ENCODE peak calls at places on chromosomes 3 and 15, in five cellular contexts. K is SHP77 treated with DMSO at 0.1 percent for 48 hours, L is fibroblast of the aortic adventitia, C is heart right ventricle, R is germinal center. H is an unnamed sample.

GRCh38 chr3:177894021-177894690 is 642.1 kb upstream of the KCNMB2 start:
- DNase-seq in K (no peak), L (no peak), C (no peak), R (no peak), H (no peak)

GRCh38 chr3:107068980-107069379 is 308.3 kb upstream of the CCDC54 start:
- DNase-seq in K (no peak), L (peak; percentile 93), C (peak; percentile 30), R (no peak), H (peak; percentile 80)

GRCh38 chr3:114218578-114219185 is 18.7 kb downstream of the ZNF80 start:
- DNase-seq in K (no peak), L (no peak), C (no peak), R (peak; percentile 27), H (no peak)

GRCh38 chr3:58490860-58491501 is 915 bp upstream of the KCTD6 start:
- DNase-seq in K (peak; percentile 63), L (no peak), C (no peak), R (no peak), H (no peak)

GRCh38 chr15:44535509-44536297 is 1.2 kb upstream of the EIF3J start:
- DNase-seq in K (peak; percentile 9), L (no peak), C (peak; percentile 23), R (peak; percentile 29), H (peak; percentile 25)

GRCh38 chr3:65779393-65779792 is 259.3 kb downstream of the MAGI1 start:
- DNase-seq in K (no peak), L (no peak), C (no peak), R (no peak), H (no peak)

GRCh38 chr15:82917252-82917651 is 35.3 kb downstream of the HOMER2 start:
- DNase-seq in K (no peak), L (no peak), C (no peak), R (no peak), H (no peak)

GRCh38 chr15:75062706-75063105 is 39.3 kb downstream of the PPCDC start:
- DNase-seq in K (no peak), L (no peak), C (no peak), R (no peak), H (no peak)

GRCh38 chr15:35308802-35309201 is 223.7 kb upstream of the NANOGP8 start:
- DNase-seq in K (no peak), L (peak; percentile 94), C (peak; percentile 29), R (no peak), H (peak; percentile 74)